ENCODE peak calls at places on chromosomes 7 and 10, in four cellular contexts. One of them, this sample, is unnamed.

GRCh38 chr7:101488826-101489572 is 126.3 kb downstream of the COL26A1 start:
- DNase-seq in H1: no peak
- DNase-seq in GM12878: no peak
- DNase-seq in K562: no peak
- DNase-seq in this sample: no peak

GRCh38 chr7:103073989-103074518 is 542 bp downstream of the FBXL13 start:
- DNase-seq in GM12878: no peak
- DNase-seq in H1: no peak
- DNase-seq in K562: no peak
- DNase-seq in this sample: no peak

GRCh38 chr7:4726051-4726450 is 44.0 kb downstream of the FOXK1 start:
- DNase-seq in GM12878: no peak
- DNase-seq in K562: no peak
- DNase-seq in H1: no peak
- DNase-seq in this sample: no peak

GRCh38 chr7:11716185-11716584 is 115.8 kb downstream of the THSD7A start:
- DNase-seq in H1: no peak
- DNase-seq in K562: no peak
- DNase-seq in GM12878: no peak
- DNase-seq in this sample: no peak

GRCh38 chr7:33666526-33666925 is 238.8 kb upstream of the BMPER start:
- DNase-seq in K562: no peak
- DNase-seq in GM12878: no peak
- DNase-seq in H1: no peak
- DNase-seq in this sample: peak

GRCh38 chr10:18659784-18660561 is 742 bp downstream of the ARL5B start:
- DNase-seq in H1: no peak
- DNase-seq in GM12878: peak
- DNase-seq in K562: peak
- DNase-seq in this sample: peak

GRCh38 chr7:70583965-70584883 is 547.7 kb upstream of the GALNT17 start:
- DNase-seq in H1: no peak
- DNase-seq in GM12878: no peak
- DNase-seq in K562: no peak
- DNase-seq in this sample: no peak

GRCh38 chr10:43254881-43255643 is 11.8 kb downstream of the RASGEF1A start:
- DNase-seq in H1: no peak
- DNase-seq in K562: no peak
- DNase-seq in GM12878: no peak
- DNase-seq in this sample: no peak

GRCh38 chr7:77923419-77923818 is 124.8 kb downstream of the PHTF2 start:
- DNase-seq in H1: no peak
- DNase-seq in K562: no peak
- DNase-seq in GM12878: no peak
- DNase-seq in this sample: no peak

GRCh38 chr10:123474700-123475099 is 191.5 kb upstream of the GPR26 start:
- DNase-seq in K562: no peak
- DNase-seq in H1: no peak
- DNase-seq in GM12878: no peak
- DNase-seq in this sample: no peak

GRCh38 chr10:102764340-102765257 is 20.9 kb downstream of the WBP1L start:
- DNase-seq in K562: no peak
- DNase-seq in GM12878: no peak
- DNase-seq in H1: no peak
- DNase-seq in this sample: peak

GRCh38 chr10:102763037-102763607 is 19.4 kb downstream of the WBP1L start:
- DNase-seq in GM12878: no peak
- DNase-seq in H1: no peak
- DNase-seq in K562: peak
- DNase-seq in this sample: no peak

GRCh38 chr10:102759497-102760210 is 15.9 kb downstream of the WBP1L start:
- DNase-seq in K562: no peak
- DNase-seq in GM12878: no peak
- DNase-seq in H1: no peak
- DNase-seq in this sample: no peak

GRCh38 chr10:102758226-102758932 is 14.6 kb downstream of the WBP1L start:
- DNase-seq in K562: no peak
- DNase-seq in GM12878: no peak
- DNase-seq in H1: no peak
- DNase-seq in this sample: no peak

GRCh38 chr10:102762401-102763015 is 18.8 kb downstream of the WBP1L start:
- DNase-seq in H1: no peak
- DNase-seq in K562: no peak
- DNase-seq in GM12878: no peak
- DNase-seq in this sample: no peak
- TF ChIP-seq CHD1 in H1: no peak
- TF ChIP-seq CHD1 in K562: no peak
- TF ChIP-seq CHD1 in GM12878: no peak
- TF ChIP-seq CHD1 in this sample: no peak

DNA sequence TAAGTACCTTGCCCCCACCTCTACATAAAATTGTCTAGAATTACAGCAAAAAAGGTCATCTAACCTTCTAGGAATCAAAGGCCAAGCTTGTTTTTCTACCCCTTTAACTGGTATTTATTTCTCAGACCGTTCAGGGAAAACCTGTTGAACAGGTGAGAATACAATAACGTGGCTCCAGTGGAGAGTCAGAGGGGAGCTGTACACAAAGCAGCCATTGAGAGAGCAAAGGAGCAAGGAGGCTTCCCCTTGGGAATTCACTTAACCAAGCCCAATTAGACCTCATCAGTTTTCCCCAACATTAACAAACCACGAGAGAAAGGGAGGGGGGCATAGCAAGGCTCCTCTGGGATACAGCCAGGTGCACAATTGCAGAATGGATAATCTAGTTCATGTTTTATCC is 101.9 kb downstream of the ELMO1 start:
- DNase-seq in K562: no peak
- DNase-seq in GM12878: no peak
- DNase-seq in H1: no peak
- DNase-seq in this sample: no peak
- TF ChIP-seq CHD1 in K562: no peak
- TF ChIP-seq CHD1 in GM12878: no peak
- TF ChIP-seq CHD1 in H1: no peak
- TF ChIP-seq CHD1 in this sample: no peak

GRCh38 chr7:97390915-97391593 is 273.6 kb downstream of the SDHAF3 start:
- DNase-seq in GM12878: no peak
- DNase-seq in H1: no peak
- DNase-seq in K562: no peak
- DNase-seq in this sample: no peak

DNA sequence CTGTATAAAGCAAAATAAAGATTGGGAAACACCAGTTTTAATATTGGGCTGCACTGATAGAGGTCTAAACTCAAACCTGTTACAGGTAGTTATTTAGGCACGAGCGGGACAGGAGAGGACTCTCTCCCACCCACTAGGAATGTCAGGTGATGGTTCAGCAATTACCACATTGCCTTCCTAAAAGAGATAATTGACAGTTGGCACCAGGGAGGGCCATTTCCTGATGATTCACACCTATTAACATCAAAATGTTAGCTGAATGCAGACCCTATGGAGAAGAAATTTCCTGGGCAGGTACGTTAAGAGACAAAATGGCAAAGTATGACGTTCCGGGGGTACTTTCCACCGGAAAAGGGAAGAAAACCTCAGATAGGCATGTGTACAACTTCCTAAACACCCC is 272.6 kb downstream of the SDHAF3 start:
- DNase-seq in K562: no peak
- DNase-seq in H1: no peak
- DNase-seq in GM12878: no peak
- DNase-seq in this sample: no peak
- TF ChIP-seq CHD1 in K562: no peak
- TF ChIP-seq CHD1 in H1: no peak
- TF ChIP-seq CHD1 in GM12878: no peak
- TF ChIP-seq CHD1 in this sample: no peak

GRCh38 chr7:74627699-74628411 is 29.7 kb upstream of the GTF2I start:
- DNase-seq in H1: no peak
- DNase-seq in GM12878: no peak
- DNase-seq in K562: no peak
- DNase-seq in this sample: peak
- TF ChIP-seq CHD1 in H1: no peak
- TF ChIP-seq CHD1 in GM12878: no peak
- TF ChIP-seq CHD1 in K562: no peak
- TF ChIP-seq CHD1 in this sample: no peak

GRCh38 chr10:61486251-61486650 is 33.1 kb upstream of the TMEM26 start:
- DNase-seq in H1: no peak
- DNase-seq in GM12878: no peak
- DNase-seq in K562: no peak
- DNase-seq in this sample: peak

GRCh38 chr10:61486738-61487396 is 33.7 kb upstream of the TMEM26 start:
- DNase-seq in H1: no peak
- DNase-seq in GM12878: no peak
- DNase-seq in K562: no peak
- DNase-seq in this sample: peak

GRCh38 chr10:61492596-61492995 is 39.4 kb upstream of the TMEM26 start:
- DNase-seq in K562: no peak
- DNase-seq in H1: no peak
- DNase-seq in GM12878: no peak
- DNase-seq in this sample: no peak

GRCh38 chr10:61481597-61481996 is 28.4 kb upstream of the TMEM26 start:
- DNase-seq in K562: no peak
- DNase-seq in GM12878: no peak
- DNase-seq in H1: no peak
- DNase-seq in this sample: no peak

GRCh38 chr10:61487506-61487905 is 34.3 kb upstream of the TMEM26 start:
- DNase-seq in H1: no peak
- DNase-seq in GM12878: no peak
- DNase-seq in K562: no peak
- DNase-seq in this sample: peak
- TF ChIP-seq CHD1 in H1: no peak
- TF ChIP-seq CHD1 in GM12878: no peak
- TF ChIP-seq CHD1 in K562: no peak
- TF ChIP-seq CHD1 in this sample: no peak

DNA sequence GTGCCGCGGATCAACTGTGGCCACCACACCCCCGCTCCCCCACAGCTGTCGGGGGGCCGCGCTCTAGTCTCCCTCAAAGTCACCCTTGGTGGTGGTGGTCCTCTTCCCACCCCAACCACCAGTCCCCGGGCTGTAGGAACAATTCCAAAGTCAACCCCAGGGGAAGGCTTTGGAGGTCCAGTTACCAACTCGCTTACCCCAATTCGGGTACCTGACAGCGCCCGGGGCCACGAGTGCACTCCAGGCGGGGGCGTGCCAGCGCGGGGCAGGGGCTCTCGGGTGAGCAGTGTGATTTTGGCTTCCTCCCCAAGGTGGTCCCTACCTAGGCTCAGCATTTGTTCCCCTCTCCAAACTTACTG is 584 bp upstream of the ZMIZ1 start:
- DNase-seq in H1: no peak
- DNase-seq in GM12878: no peak
- DNase-seq in K562: no peak
- DNase-seq in this sample: no peak
- TF ChIP-seq CHD1 in H1: no peak
- TF ChIP-seq CHD1 in GM12878: no peak
- TF ChIP-seq CHD1 in K562: no peak
- TF ChIP-seq CHD1 in this sample: no peak

DNA sequence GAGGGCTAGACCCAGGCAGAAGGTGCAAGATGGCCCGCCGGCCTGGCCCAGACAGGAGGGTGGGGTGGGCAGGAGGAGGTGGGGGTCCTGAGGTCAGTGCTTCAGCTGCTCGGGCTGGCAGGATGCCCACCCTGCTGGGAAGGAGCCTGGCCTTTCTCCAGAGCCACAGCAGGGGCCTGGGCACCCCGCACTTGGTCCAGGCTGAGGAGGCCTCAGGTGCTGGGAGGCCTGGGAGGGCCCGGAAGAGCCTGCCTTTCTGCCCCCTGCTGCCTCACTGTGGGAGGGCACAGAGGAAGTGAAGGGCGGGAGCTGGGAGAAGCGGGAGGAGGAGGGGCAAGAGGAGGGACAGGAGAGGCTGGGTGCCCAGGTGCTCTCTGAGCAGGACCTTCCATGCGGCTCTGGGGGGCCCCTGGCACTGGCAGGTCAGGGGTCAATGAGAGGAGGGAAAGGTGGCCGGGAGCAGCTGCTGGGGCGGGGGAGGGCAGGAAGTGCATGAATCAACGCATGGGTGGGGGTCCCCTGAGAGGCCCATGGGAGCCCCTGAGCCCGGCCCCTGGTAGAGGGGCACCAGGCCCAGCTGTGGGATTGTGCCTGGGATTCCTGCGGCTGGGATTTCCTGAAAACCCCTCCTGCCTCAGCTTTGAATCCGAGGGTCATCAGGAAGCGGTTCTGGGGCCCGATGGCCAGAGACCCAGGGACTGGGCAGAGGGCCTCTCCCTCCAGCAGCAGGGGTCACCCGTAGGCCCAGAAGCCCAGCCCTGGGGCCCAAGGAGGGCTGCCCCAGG is 49.9 kb downstream of the PWWP2B start:
- DNase-seq in H1: no peak
- DNase-seq in K562: peak
- DNase-seq in GM12878: peak
- DNase-seq in this sample: peak
- TF ChIP-seq CHD1 in H1: no peak
- TF ChIP-seq CHD1 in K562: no peak
- TF ChIP-seq CHD1 in GM12878: no peak
- TF ChIP-seq CHD1 in this sample: no peak

GRCh38 chr10:33893502-33893901 is 559.0 kb upstream of the NRP1 start:
- DNase-seq in K562: no peak
- DNase-seq in H1: no peak
- DNase-seq in GM12878: no peak
- DNase-seq in this sample: no peak

GRCh38 chr10:33899578-33900531 is 565.4 kb upstream of the NRP1 start:
- DNase-seq in GM12878: no peak
- DNase-seq in K562: no peak
- DNase-seq in H1: no peak
- DNase-seq in this sample: peak

GRCh38 chr10:33900591-33900990 is 566.1 kb upstream of the NRP1 start:
- DNase-seq in GM12878: no peak
- DNase-seq in K562: no peak
- DNase-seq in H1: no peak
- DNase-seq in this sample: peak

GRCh38 chr10:33901166-33901565 is 566.7 kb upstream of the NRP1 start:
- DNase-seq in GM12878: no peak
- DNase-seq in K562: no peak
- DNase-seq in H1: no peak
- DNase-seq in this sample: peak

GRCh38 chr10:33897255-33897893 is 562.9 kb upstream of the NRP1 start:
- DNase-seq in GM12878: no peak
- DNase-seq in K562: no peak
- DNase-seq in H1: no peak
- DNase-seq in this sample: peak
- TF ChIP-seq CHD1 in GM12878: no peak
- TF ChIP-seq CHD1 in K562: no peak
- TF ChIP-seq CHD1 in H1: no peak
- TF ChIP-seq CHD1 in this sample: no peak

DNA sequence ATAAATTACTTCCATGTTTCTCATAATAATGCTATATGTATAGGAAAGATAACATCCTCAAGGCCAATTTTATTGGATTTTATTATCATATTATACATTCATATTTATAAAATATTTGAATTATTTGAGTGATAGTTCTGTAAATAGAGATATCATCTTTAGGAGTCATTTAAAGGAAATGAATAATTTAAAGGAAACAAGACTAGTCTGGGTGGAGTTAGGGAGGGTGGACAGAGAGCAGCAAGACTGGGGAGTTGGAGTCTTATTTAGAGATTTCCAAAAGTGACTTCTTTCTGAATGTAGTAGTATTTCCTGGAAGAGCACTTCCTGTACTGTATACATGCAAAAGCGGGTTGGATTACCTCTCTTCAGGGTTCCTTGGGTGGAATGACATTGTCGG is 342.3 kb downstream of the SUGCT start:
- DNase-seq in H1: no peak
- DNase-seq in GM12878: no peak
- DNase-seq in K562: no peak
- DNase-seq in this sample: no peak
- TF ChIP-seq CHD1 in H1: no peak
- TF ChIP-seq CHD1 in GM12878: no peak
- TF ChIP-seq CHD1 in K562: no peak
- TF ChIP-seq CHD1 in this sample: no peak